ENCODE peak calls at places on chromosomes 12 and 14, in ten cellular contexts. H is nephron progenitor cell; E is CD4-positive, alpha-beta T cell; M is stomach; P is epithelial cell of esophagus; R is CD8-positive, alpha-beta T cell; U is heart right ventricle; W is fibroblast of lung; Y is Calu3; S is GM23338. F is an unnamed sample.

GRCh38 chr14:21475767-21476525 is 813 bp downstream of the RAB2B start:
- DNase-seq in H (no peak), E (no peak), M (no peak), P (no peak), R (no peak), U (no peak), W (no peak), Y (no peak), S (no peak), F (no peak)

GRCh38 chr12:14510574-14510973 is 57.1 kb downstream of the PLBD1 start:
- DNase-seq in H (no peak), E (no peak), M (no peak), P (no peak), R (no peak), U (no peak), W (no peak), Y (no peak), S (peak), F (no peak)

GRCh38 chr12:46296822-46297221 is 28.0 kb upstream of the SLC38A1 start:
- DNase-seq in H (no peak), E (no peak), M (no peak), P (no peak), R (no peak), U (no peak), W (no peak), Y (no peak), S (no peak), F (no peak)

GRCh38 chr12:108621161-108621560 is 12.5 kb downstream of the SELPLG start:
- DNase-seq in H (no peak), E (no peak), M (no peak), P (no peak), R (no peak), U (no peak), W (no peak), Y (no peak), S (no peak), F (no peak)

GRCh38 chr14:66944872-66945271 is 244.4 kb upstream of the GARIN2 start:
- DNase-seq in H (peak), E (no peak), M (no peak), P (peak), R (no peak), U (no peak), W (peak), Y (peak), S (peak), F (no peak)

GRCh38 chr14:25833341-25834121 is 764.3 kb downstream of the NOVA1 start:
- DNase-seq in H (peak), E (no peak), M (peak), P (peak), R (no peak), U (no peak), W (peak), Y (no peak), S (peak), F (peak)

GRCh38 chr12:64258576-64258975 is 36.5 kb upstream of the KICS2 start:
- DNase-seq in H (no peak), E (no peak), M (no peak), P (no peak), R (no peak), U (no peak), W (no peak), Y (no peak), S (peak), F (no peak)

GRCh38 chr12:28442101-28442500 is 251.8 kb downstream of the CCDC91 start:
- DNase-seq in H (no peak), E (no peak), M (no peak), P (no peak), R (no peak), U (no peak), W (no peak), Y (no peak), S (no peak), F (no peak)

GRCh38 chr14:66119805-66120204 is 366.4 kb upstream of the CCDC196 start:
- DNase-seq in H (no peak), E (no peak), M (no peak), P (no peak), R (no peak), U (no peak), W (no peak), Y (no peak), S (no peak), F (no peak)

GRCh38 chr12:130613831-130614230 is 102.3 kb downstream of the RIMBP2 start:
- DNase-seq in H (no peak), E (no peak), M (no peak), P (no peak), R (no peak), U (no peak), W (no peak), Y (no peak), S (no peak), F (no peak)

GRCh38 chr12:127046467-127046866 is 1220.5 kb upstream of the TMEM132C start:
- DNase-seq in H (no peak), E (no peak), M (no peak), P (no peak), R (no peak), U (no peak), W (no peak), Y (no peak), S (no peak), F (no peak)

GRCh38 chr14:97458302-97459137 is 661.3 kb downstream of the VRK1 start:
- DNase-seq in H (peak), E (peak), M (peak), P (no peak), R (peak), U (no peak), W (no peak), Y (no peak), S (peak), F (peak)

GRCh38 chr12:131147894-131148293 is 194.2 kb downstream of the ADGRD1 start:
- DNase-seq in H (no peak), E (no peak), M (no peak), P (no peak), R (no peak), U (peak), W (no peak), Y (no peak), S (no peak), F (no peak)

GRCh38 chr12:5027436-5027835 is 16.2 kb upstream of the KCNA5 start:
- DNase-seq in H (no peak), E (no peak), M (no peak), P (no peak), R (no peak), U (no peak), W (no peak), Y (no peak), S (peak), F (no peak)

GRCh38 chr12:88299567-88300101 is 157.5 kb downstream of the TMTC3 start:
- DNase-seq in H (no peak), E (no peak), M (no peak), P (peak), R (no peak), U (no peak), W (peak), Y (peak), S (no peak), F (no peak)

GRCh38 chr14:103121161-103121845 is 2.0 kb upstream of the TNFAIP2 start:
- DNase-seq in H (no peak), E (no peak), M (no peak), P (no peak), R (no peak), U (peak), W (peak), Y (no peak), S (no peak), F (no peak)

GRCh38 chr14:76710093-76711010 is 50.9 kb upstream of the VASH1 start:
- DNase-seq in H (peak), E (peak), M (no peak), P (peak), R (no peak), U (peak), W (peak), Y (peak), S (peak), F (peak)

GRCh38 chr12:32995623-32996022 is 99.0 kb upstream of the PKP2 start:
- DNase-seq in H (no peak), E (no peak), M (no peak), P (peak), R (no peak), U (no peak), W (no peak), Y (no peak), S (no peak), F (no peak)

GRCh38 chr12:108672054-108672453 is 38.4 kb upstream of the SELPLG start:
- DNase-seq in H (no peak), E (no peak), M (no peak), P (no peak), R (no peak), U (no peak), W (no peak), Y (no peak), S (no peak), F (no peak)

GRCh38 chr12:91910871-91911388 is 234.7 kb downstream of the BTG1 start:
- DNase-seq in H (no peak), E (no peak), M (no peak), P (no peak), R (no peak), U (no peak), W (no peak), Y (no peak), S (peak), F (no peak)

GRCh38 chr14:39219075-39219499 is 14.6 kb upstream of the MIA2 start:
- DNase-seq in H (no peak), E (no peak), M (no peak), P (no peak), R (no peak), U (no peak), W (no peak), Y (no peak), S (no peak), F (no peak)

GRCh38 chr14:20799955-20800544 is 2.6 kb downstream of the RNASE1 start:
- DNase-seq in H (peak), E (no peak), M (peak), P (no peak), R (no peak), U (peak), W (no peak), Y (peak), S (peak), F (peak)

GRCh38 chr12:131091976-131092691 is 138.4 kb downstream of the ADGRD1 start:
- DNase-seq in H (no peak), E (no peak), M (no peak), P (no peak), R (no peak), U (no peak), W (no peak), Y (no peak), S (no peak), F (no peak)

DNA sequence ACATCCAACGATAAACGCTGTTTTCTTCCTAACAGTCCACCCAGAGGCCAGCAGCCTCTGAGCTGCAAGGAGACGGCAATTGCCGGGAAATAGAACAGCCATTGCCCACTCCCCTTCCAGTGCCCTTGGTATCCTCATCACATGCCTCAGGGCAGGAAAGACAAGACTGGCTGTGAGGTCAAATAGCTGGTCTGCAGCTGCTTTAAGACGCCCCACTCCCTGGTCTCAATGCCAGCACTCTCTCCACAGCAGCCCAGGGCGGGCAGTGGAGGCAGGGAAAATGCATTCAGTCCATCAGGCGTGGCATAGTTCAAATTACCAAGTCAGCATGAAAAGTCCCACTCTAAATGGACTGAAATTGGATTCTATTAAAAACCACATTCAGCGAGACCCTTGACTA is 35.6 kb downstream of the TTC9 start:
- DNase-seq in H (no peak), E (no peak), M (no peak), P (no peak), R (no peak), U (no peak), W (no peak), Y (no peak), S (no peak), F (no peak)
- TF ChIP-seq CTCF in H (no peak), E (no peak), M (no peak), P (no peak), R (no peak), U (no peak), W (no peak), Y (no peak), S (no peak), F (no peak)

DNA sequence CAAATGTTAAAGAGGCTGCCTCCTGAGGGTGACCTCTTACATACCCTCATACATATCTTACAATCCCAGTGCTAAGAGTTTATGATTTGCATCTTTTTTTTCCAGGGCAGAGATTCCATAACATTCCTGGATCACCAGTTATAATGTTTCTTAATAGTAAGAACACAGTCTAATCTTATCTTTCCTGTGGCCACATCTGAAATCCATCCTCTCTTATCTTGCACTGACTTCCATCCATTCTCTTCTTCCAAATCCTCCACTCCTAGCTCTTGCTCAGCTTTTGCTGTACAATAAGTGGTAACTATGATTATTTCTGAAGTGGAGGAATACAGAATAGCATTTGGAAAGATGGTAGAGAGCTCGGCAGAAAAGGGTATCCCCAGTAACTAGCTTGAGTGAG is 6.3 kb downstream of the CALCOCO1 start:
- DNase-seq in H (no peak), E (no peak), M (no peak), P (no peak), R (no peak), U (no peak), W (no peak), Y (no peak), S (no peak), F (no peak)
- TF ChIP-seq CTCF in H (no peak), E (no peak), M (no peak), P (no peak), R (no peak), U (no peak), W (no peak), Y (no peak), S (no peak), F (no peak)

GRCh38 chr12:6508087-6508486 is 14.2 kb downstream of the NCAPD2 start:
- DNase-seq in H (no peak), E (no peak), M (no peak), P (no peak), R (no peak), U (no peak), W (no peak), Y (no peak), S (no peak), F (no peak)
- TF ChIP-seq CTCF in H (no peak), E (no peak), M (no peak), P (no peak), R (no peak), U (no peak), W (no peak), Y (no peak), S (no peak), F (no peak)

GRCh38 chr12:104958009-104958945 is at the start of gene SLC41A2:
- DNase-seq in H (peak), E (peak), M (peak), P (peak), R (peak), U (peak), W (peak), Y (peak), S (peak), F (peak)
- TF ChIP-seq CTCF in H (no peak), E (peak), M (peak), P (peak), R (no peak), U (peak), W (peak), Y (no peak), S (peak), F (no peak)

GRCh38 chr14:69652942-69653680 is 41.7 kb downstream of the SUSD6 start:
- DNase-seq in H (no peak), E (no peak), M (peak), P (no peak), R (no peak), U (peak), W (no peak), Y (no peak), S (no peak), F (no peak)
- TF ChIP-seq CTCF in H (no peak), E (no peak), M (no peak), P (no peak), R (no peak), U (no peak), W (no peak), Y (no peak), S (no peak), F (no peak)

GRCh38 chr12:66684222-66684621 is 5.3 kb upstream of the GRIP1 start:
- DNase-seq in H (no peak), E (no peak), M (no peak), P (no peak), R (no peak), U (no peak), W (no peak), Y (no peak), S (no peak), F (no peak)

GRCh38 chr12:66693901-66694513 is 15.1 kb upstream of the GRIP1 start:
- DNase-seq in H (peak), E (no peak), M (no peak), P (peak), R (no peak), U (peak), W (peak), Y (peak), S (peak), F (peak)

GRCh38 chr12:66692986-66693385 is 14.1 kb upstream of the GRIP1 start:
- DNase-seq in H (no peak), E (no peak), M (no peak), P (no peak), R (no peak), U (no peak), W (no peak), Y (no peak), S (no peak), F (no peak)

GRCh38 chr12:66692170-66692569 is 13.3 kb upstream of the GRIP1 start:
- DNase-seq in H (no peak), E (no peak), M (no peak), P (no peak), R (no peak), U (no peak), W (no peak), Y (no peak), S (no peak), F (no peak)

DNA sequence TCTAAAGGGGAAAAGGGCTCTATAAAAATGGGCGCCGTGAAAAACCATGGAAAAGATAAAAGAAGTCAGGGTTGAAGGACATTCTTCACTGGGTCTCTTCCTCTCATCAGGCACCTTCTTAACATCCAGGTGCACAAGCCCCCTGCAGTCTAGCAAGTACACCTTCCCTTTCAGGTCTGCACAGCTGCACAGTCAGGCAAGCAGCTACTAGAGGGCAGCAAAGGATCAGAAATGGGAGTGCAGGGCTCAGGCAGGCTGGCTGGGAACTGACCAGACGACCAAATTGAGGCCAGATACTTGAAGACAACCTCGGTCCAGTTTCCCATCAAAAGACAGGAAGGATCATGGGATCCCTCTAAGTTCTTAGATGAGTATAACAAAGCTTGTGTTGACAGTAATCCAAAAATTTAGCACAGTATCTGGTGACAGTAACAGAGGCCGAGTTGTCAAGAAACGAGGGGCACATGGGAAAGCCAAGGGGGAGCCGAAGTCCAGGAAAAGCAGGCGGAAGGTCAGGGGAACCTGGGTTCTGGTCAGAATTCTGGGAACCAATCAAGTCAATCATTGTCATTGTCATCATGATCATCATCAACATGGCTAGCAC is 10.1 kb upstream of the GRIP1 start:
- DNase-seq in H (peak), E (peak), M (peak), P (peak), R (peak), U (peak), W (peak), Y (peak), S (peak), F (peak)
- TF ChIP-seq CTCF in H (peak), E (peak), M (peak), P (peak), R (peak), U (peak), W (peak), Y (peak), S (peak), F (peak)

GRCh38 chr14:74550071-74550470 is 56.5 kb downstream of the ISCA2 start:
- DNase-seq in H (no peak), E (no peak), M (no peak), P (no peak), R (no peak), U (no peak), W (no peak), Y (no peak), S (no peak), F (no peak)

GRCh38 chr14:74548881-74549280 is 55.3 kb downstream of the ISCA2 start:
- DNase-seq in H (no peak), E (no peak), M (peak), P (peak), R (no peak), U (peak), W (peak), Y (no peak), S (no peak), F (no peak)

GRCh38 chr14:74551001-74551400 is 57.4 kb downstream of the ISCA2 start:
- DNase-seq in H (no peak), E (no peak), M (no peak), P (no peak), R (no peak), U (no peak), W (no peak), Y (no peak), S (no peak), F (no peak)

GRCh38 chr14:74551431-74551830 is 57.9 kb downstream of the ISCA2 start:
- DNase-seq in H (no peak), E (no peak), M (no peak), P (no peak), R (no peak), U (no peak), W (no peak), Y (no peak), S (peak), F (no peak)

DNA sequence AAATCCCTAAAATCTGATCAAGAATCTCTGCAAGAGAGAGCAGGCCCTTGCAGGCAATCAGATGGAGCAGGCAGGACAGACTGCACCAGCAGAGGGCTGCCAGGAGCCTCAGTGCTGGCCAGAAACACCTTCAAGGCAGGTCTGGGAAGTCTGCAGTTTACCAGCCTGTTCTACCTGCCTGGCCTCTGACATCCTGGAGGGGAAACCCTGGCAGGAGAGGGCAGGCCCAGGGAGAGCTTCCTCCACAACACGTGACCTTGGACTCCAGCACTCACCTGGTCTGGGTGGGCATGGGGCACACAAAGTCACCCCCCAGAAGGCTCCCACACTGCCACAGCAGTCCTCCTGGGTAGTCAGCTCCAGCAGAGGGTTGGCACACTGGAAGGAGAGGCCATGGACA is 56.0 kb downstream of the ISCA2 start:
- DNase-seq in H (no peak), E (no peak), M (no peak), P (peak), R (no peak), U (no peak), W (peak), Y (peak), S (peak), F (no peak)
- TF ChIP-seq CTCF in H (no peak), E (no peak), M (no peak), P (peak), R (no peak), U (no peak), W (peak), Y (peak), S (no peak), F (no peak)

F was measured in endothelial cell.